ENCODE peak calls at places on chromosomes 2 and 18, in nine cellular contexts. G, F, U, X, W, R, J, O and Q are unnamed samples.

GRCh38 chr2:27509326-27509725 is 12.7 kb downstream of the GCKR start:
- DNase-seq in G (peak), F (peak), U (no peak), X (peak), W (peak), R (peak), J (peak), O (peak), Q (peak)

GRCh38 chr2:37389984-37390765 is 45.7 kb downstream of the QPCT start:
- DNase-seq in G (peak), F (peak), U (peak), X (peak), W (peak), R (peak), J (peak), O (peak), Q (peak)

GRCh38 chr18:62571037-62571436 is 48.2 kb downstream of the ZCCHC2 start:
- DNase-seq in G (no peak), F (no peak), U (no peak), X (no peak), W (no peak), R (no peak), J (no peak), O (no peak), Q (no peak)

GRCh38 chr18:49441338-49441938 is 19.0 kb downstream of the DYM start:
- DNase-seq in G (no peak), F (no peak), U (no peak), X (no peak), W (no peak), R (no peak), J (no peak), O (no peak), Q (no peak)

GRCh38 chr2:219126555-219126954 is 34.1 kb downstream of the NHEJ1 start:
- DNase-seq in G (no peak), F (no peak), U (no peak), X (no peak), W (no peak), R (no peak), J (no peak), O (no peak), Q (peak)

GRCh38 chr2:222398446-222398885 is 25.9 kb upstream of the SGPP2 start:
- DNase-seq in G (no peak), F (no peak), U (no peak), X (peak), W (no peak), R (no peak), J (no peak), O (no peak), Q (peak)

GRCh38 chr2:204625135-204625534 is 79.9 kb downstream of the PARD3B start:
- DNase-seq in G (peak), F (peak), U (no peak), X (peak), W (peak), R (no peak), J (no peak), O (peak), Q (peak)

GRCh38 chr2:66509326-66509811 is 74.4 kb downstream of the MEIS1 start:
- DNase-seq in G (peak), F (no peak), U (no peak), X (peak), W (peak), R (peak), J (peak), O (peak), Q (peak)

GRCh38 chr2:151490276-151490675 is 80.6 kb downstream of the RIF1 start:
- DNase-seq in G (no peak), F (no peak), U (no peak), X (no peak), W (no peak), R (no peak), J (no peak), O (no peak), Q (no peak)

GRCh38 chr2:45265336-45265735 is 256.1 kb upstream of the SIX2 start:
- DNase-seq in G (no peak), F (no peak), U (no peak), X (no peak), W (no peak), R (no peak), J (no peak), O (no peak), Q (no peak)

GRCh38 chr2:45134726-45135125 is 125.5 kb upstream of the SIX2 start:
- DNase-seq in G (peak), F (peak), U (no peak), X (peak), W (peak), R (no peak), J (peak), O (peak), Q (peak)

GRCh38 chr2:36450466-36451196 is 95.1 kb downstream of the CRIM1 start:
- DNase-seq in G (peak), F (peak), U (no peak), X (peak), W (peak), R (peak), J (peak), O (peak), Q (peak)

GRCh38 chr2:197620113-197620512 is 55.3 kb downstream of the RFTN2 start:
- DNase-seq in G (no peak), F (no peak), U (no peak), X (peak), W (no peak), R (no peak), J (no peak), O (no peak), Q (peak)

GRCh38 chr2:134124047-134124753 is 129.7 kb upstream of the MGAT5 start:
- DNase-seq in G (no peak), F (peak), U (no peak), X (peak), W (peak), R (no peak), J (peak), O (peak), Q (no peak)

GRCh38 chr2:6103949-6104348 is 411.8 kb downstream of the SOX11 start:
- DNase-seq in G (no peak), F (no peak), U (no peak), X (no peak), W (no peak), R (no peak), J (no peak), O (no peak), Q (no peak)

GRCh38 chr2:109663721-109664120 is 49.6 kb downstream of the SOWAHC start:
- DNase-seq in G (peak), F (peak), U (no peak), X (peak), W (peak), R (peak), J (peak), O (peak), Q (peak)

GRCh38 chr18:35076556-35076955 is 35.3 kb downstream of the MAPRE2 start:
- DNase-seq in G (peak), F (peak), U (no peak), X (peak), W (peak), R (peak), J (peak), O (peak), Q (peak)

GRCh38 chr2:197307933-197308521 is 2.6 kb downstream of the ANKRD44 start:
- DNase-seq in G (no peak), F (no peak), U (no peak), X (no peak), W (no peak), R (no peak), J (no peak), O (no peak), Q (no peak)

GRCh38 chr2:199458806-199459285 is 1.1 kb upstream of the SATB2 start:
- DNase-seq in G (no peak), F (no peak), U (no peak), X (peak), W (peak), R (peak), J (peak), O (peak), Q (peak)

GRCh38 chr2:235300368-235301201 is 193.3 kb upstream of the AGAP1 start:
- DNase-seq in G (peak), F (peak), U (no peak), X (peak), W (peak), R (peak), J (peak), O (peak), Q (peak)

GRCh38 chr18:46401486-46402115 is 255.4 kb downstream of the LOXHD1 start:
- DNase-seq in G (no peak), F (no peak), U (no peak), X (no peak), W (no peak), R (no peak), J (no peak), O (no peak), Q (no peak)

DNA sequence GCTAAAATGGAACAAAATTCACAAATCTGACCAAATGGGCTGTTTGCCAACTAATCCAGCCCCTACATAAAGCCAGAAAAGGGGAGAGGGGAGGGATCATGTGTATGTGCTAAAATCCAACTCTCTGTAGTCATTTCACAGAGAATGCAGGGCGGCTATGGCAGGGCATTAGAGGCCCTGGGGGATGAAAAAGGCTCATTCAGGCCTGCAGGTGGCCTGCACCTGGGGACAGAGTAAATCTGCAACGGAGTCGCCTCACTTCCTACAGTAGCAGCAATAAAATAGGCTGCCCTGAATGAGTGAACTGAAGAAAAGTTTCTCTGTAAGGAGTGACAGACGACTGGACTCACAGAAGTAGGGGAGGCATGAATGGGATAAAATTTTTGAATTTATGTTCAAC is 4.1 kb upstream of the ZFP36L2 start:
- DNase-seq in G (no peak), F (no peak), U (no peak), X (no peak), W (no peak), R (no peak), J (no peak), O (no peak), Q (no peak)
- TF ChIP-seq CTCF in G (no peak), F (no peak), U (no peak), X (no peak), W (no peak), R (no peak), J (no peak), O (no peak), Q (no peak)

GRCh38 chr2:61145990-61146389 is 16.0 kb upstream of the C2orf74 start:
- DNase-seq in G (no peak), F (no peak), U (no peak), X (no peak), W (no peak), R (no peak), J (no peak), O (no peak), Q (no peak)
- H3K4me3 ChIP-seq in G (no peak), F (no peak), U (no peak), X (no peak), W (no peak), R (no peak), J (no peak), O (no peak), Q (peak)

DNA sequence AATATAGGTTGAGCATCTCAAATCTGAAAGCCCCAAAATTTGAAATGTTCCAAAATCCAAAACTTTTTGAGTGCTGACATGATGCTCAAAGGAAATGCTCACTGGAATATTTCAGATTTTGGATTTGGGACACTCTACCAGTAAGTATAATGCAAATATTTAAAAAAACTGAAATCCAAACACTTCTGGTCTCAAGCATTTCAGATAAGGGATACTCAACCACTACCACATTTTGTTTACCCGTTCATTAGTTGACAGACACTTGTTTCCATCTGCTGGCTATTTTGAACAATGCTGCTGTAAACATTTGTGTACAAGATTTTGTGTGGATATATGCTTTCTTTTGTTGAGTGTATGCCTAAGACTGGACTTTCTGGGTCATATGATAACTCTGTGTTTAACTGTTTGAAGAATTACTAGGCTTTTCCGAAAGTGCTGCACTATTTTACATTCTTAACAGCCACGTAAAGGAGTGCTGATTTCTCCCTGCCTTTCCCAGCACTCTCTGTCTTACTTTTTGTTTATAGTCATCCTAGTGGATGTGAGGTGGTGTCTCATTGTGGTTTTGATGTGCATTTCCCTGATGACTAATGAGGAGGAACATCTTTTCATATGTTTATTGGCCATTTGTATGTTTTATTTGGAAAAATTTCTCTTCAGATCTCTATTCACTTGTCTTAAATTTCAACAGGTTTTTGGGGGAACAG is 19.5 kb upstream of the DCDC2C start:
- DNase-seq in G (no peak), F (peak), U (no peak), X (no peak), W (no peak), R (no peak), J (peak), O (no peak), Q (no peak)
- TF ChIP-seq CTCF in G (no peak), F (no peak), U (no peak), X (no peak), W (no peak), R (no peak), J (no peak), O (no peak), Q (no peak)

GRCh38 chr2:24886114-24886501 is 33.9 kb downstream of the ADCY3 start:
- DNase-seq in G (no peak), F (no peak), U (no peak), X (no peak), W (no peak), R (no peak), J (no peak), O (no peak), Q (no peak)
- H3K4me3 ChIP-seq in G (no peak), F (no peak), U (no peak), X (no peak), W (no peak), R (no peak), J (no peak), O (no peak), Q (no peak)

GRCh38 chr18:12883003-12883683 is 894 bp downstream of the PTPN2 start:
- DNase-seq in G (no peak), F (no peak), U (peak), X (no peak), W (no peak), R (no peak), J (no peak), O (no peak), Q (no peak)

GRCh38 chr18:12886498-12887126 is 2.6 kb upstream of the PTPN2 start:
- DNase-seq in G (peak), F (no peak), U (peak), X (no peak), W (no peak), R (no peak), J (no peak), O (peak), Q (peak)

GRCh38 chr18:12883684-12884520 is at the start of gene PTPN2:
- DNase-seq in G (peak), F (peak), U (peak), X (peak), W (peak), R (peak), J (peak), O (peak), Q (peak)

GRCh38 chr18:12884521-12885323 is 685 bp upstream of the PTPN2 start:
- DNase-seq in G (peak), F (peak), U (no peak), X (no peak), W (no peak), R (peak), J (no peak), O (no peak), Q (peak)

GRCh38 chr18:12885500-12885899 is 1.5 kb upstream of the PTPN2 start:
- DNase-seq in G (no peak), F (no peak), U (no peak), X (no peak), W (no peak), R (no peak), J (no peak), O (no peak), Q (no peak)
- TF ChIP-seq CTCF in G (no peak), F (no peak), U (no peak), X (no peak), W (no peak), R (no peak), J (no peak), O (no peak), Q (no peak)

GRCh38 chr18:2223859-2224258 is 347.4 kb downstream of the METTL4 start:
- DNase-seq in G (peak), F (peak), U (no peak), X (peak), W (peak), R (peak), J (peak), O (peak), Q (peak)

GRCh38 chr18:2222270-2223185 is 348.8 kb downstream of the METTL4 start:
- DNase-seq in G (no peak), F (no peak), U (no peak), X (peak), W (no peak), R (no peak), J (no peak), O (no peak), Q (peak)

GRCh38 chr18:2218101-2218500 is 353.2 kb downstream of the METTL4 start:
- DNase-seq in G (no peak), F (no peak), U (no peak), X (no peak), W (no peak), R (no peak), J (no peak), O (no peak), Q (peak)

GRCh38 chr18:2223394-2223793 is 347.9 kb downstream of the METTL4 start:
- DNase-seq in G (no peak), F (peak), U (no peak), X (peak), W (peak), R (peak), J (no peak), O (peak), Q (peak)
- H3K4me3 ChIP-seq in G (peak), F (peak), U (no peak), X (peak), W (peak), R (peak), J (no peak), O (peak), Q (peak)

GRCh38 chr2:142285480-142285879 is 154.7 kb upstream of the LRP1B start:
- DNase-seq in G (no peak), F (no peak), U (no peak), X (no peak), W (no peak), R (no peak), J (no peak), O (no peak), Q (no peak)

GRCh38 chr2:142290931-142291330 is 160.1 kb upstream of the LRP1B start:
- DNase-seq in G (no peak), F (no peak), U (no peak), X (no peak), W (no peak), R (peak), J (no peak), O (peak), Q (peak)

GRCh38 chr2:142291964-142292363 is 161.1 kb upstream of the LRP1B start:
- DNase-seq in G (peak), F (no peak), U (no peak), X (no peak), W (no peak), R (no peak), J (no peak), O (peak), Q (no peak)

GRCh38 chr2:142280846-142281245 is 150.0 kb upstream of the LRP1B start:
- DNase-seq in G (no peak), F (no peak), U (no peak), X (no peak), W (no peak), R (no peak), J (no peak), O (no peak), Q (no peak)

DNA sequence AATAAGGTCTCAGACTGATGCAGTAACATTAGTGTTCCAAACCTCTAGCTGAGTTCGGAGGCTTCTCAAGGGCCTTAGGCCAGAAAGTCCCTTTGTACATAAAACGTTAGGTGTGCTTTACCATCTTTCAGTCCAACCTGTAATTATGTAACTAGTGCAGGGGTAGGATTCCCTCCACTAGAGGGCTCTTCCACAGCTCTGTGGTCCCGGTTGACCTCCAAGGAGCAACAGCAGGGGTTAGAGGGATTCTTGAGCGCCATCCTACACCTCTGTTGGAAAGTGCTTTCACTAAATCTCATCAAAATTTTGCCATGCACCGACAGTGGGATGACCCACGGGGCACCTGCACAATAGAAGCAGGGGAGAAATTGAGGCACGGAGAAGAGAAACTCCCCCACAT is 155.8 kb upstream of the LRP1B start:
- DNase-seq in G (no peak), F (no peak), U (no peak), X (no peak), W (no peak), R (no peak), J (no peak), O (no peak), Q (no peak)
- TF ChIP-seq CTCF in G (no peak), F (no peak), U (peak), X (no peak), W (no peak), R (peak), J (peak), O (no peak), Q (peak)